ENCODE peak calls at places on chromosome 4, in ten cellular contexts. One of them, this sample, is unnamed.

GRCh38 chr4:139950568-139950967 is 203.4 kb downstream of the MAML3 start:
- DNase-seq in fibroblast of the aortic adventitia: no peak
- DNase-seq in neuronal stem cell: no peak
- DNase-seq in A172: no peak
- DNase-seq in vagina: no peak
- DNase-seq in adrenal gland: no peak
- DNase-seq in posterior cingulate gyrus: no peak
- DNase-seq in RPMI7951: peak; percentile 89
- DNase-seq in AG04450: no peak
- DNase-seq in T-helper 9 cell: no peak
- DNase-seq in this sample: peak; percentile 42

GRCh38 chr4:153488719-153489384 is 22.7 kb downstream of the TMEM131L start:
- DNase-seq in T-helper 9 cell: no peak
- DNase-seq in AG04450: no peak
- DNase-seq in posterior cingulate gyrus: peak; percentile 61
- DNase-seq in fibroblast of the aortic adventitia: no peak
- DNase-seq in RPMI7951: no peak
- DNase-seq in vagina: no peak
- DNase-seq in adrenal gland: no peak
- DNase-seq in A172: no peak
- DNase-seq in neuronal stem cell: no peak
- DNase-seq in this sample: no peak

GRCh38 chr4:35125995-35126712 is 1118.2 kb downstream of the ARAP2 start:
- DNase-seq in neuronal stem cell: no peak
- DNase-seq in adrenal gland: no peak
- DNase-seq in posterior cingulate gyrus: no peak
- DNase-seq in vagina: no peak
- DNase-seq in RPMI7951: no peak
- DNase-seq in T-helper 9 cell: no peak
- DNase-seq in A172: no peak
- DNase-seq in fibroblast of the aortic adventitia: no peak
- DNase-seq in AG04450: no peak
- DNase-seq in this sample: no peak

GRCh38 chr4:26325191-26325590 is 4.4 kb downstream of the RBPJ start:
- DNase-seq in AG04450: no peak
- DNase-seq in T-helper 9 cell: no peak
- DNase-seq in posterior cingulate gyrus: no peak
- DNase-seq in vagina: no peak
- DNase-seq in fibroblast of the aortic adventitia: peak; percentile 67
- DNase-seq in neuronal stem cell: no peak
- DNase-seq in RPMI7951: peak; percentile 54
- DNase-seq in adrenal gland: no peak
- DNase-seq in A172: peak; percentile 34
- DNase-seq in this sample: no peak

GRCh38 chr4:42412251-42412650 is 15.0 kb downstream of the SHISA3 start:
- DNase-seq in A172: peak; percentile 62
- DNase-seq in neuronal stem cell: no peak
- DNase-seq in RPMI7951: peak; percentile 13
- DNase-seq in posterior cingulate gyrus: no peak
- DNase-seq in adrenal gland: no peak
- DNase-seq in T-helper 9 cell: no peak
- DNase-seq in vagina: no peak
- DNase-seq in AG04450: peak; percentile 47
- DNase-seq in fibroblast of the aortic adventitia: peak; percentile 98
- DNase-seq in this sample: peak; percentile 51

GRCh38 chr4:3059090-3059428 is 15.3 kb downstream of the HTT-AS start:
- DNase-seq in RPMI7951: no peak
- DNase-seq in vagina: no peak
- DNase-seq in posterior cingulate gyrus: no peak
- DNase-seq in A172: no peak
- DNase-seq in neuronal stem cell: no peak
- DNase-seq in AG04450: no peak
- DNase-seq in fibroblast of the aortic adventitia: no peak
- DNase-seq in T-helper 9 cell: no peak
- DNase-seq in adrenal gland: peak; percentile 43
- DNase-seq in this sample: no peak

GRCh38 chr4:77076889-77077635 is 1.3 kb upstream of the CCNI start:
- DNase-seq in posterior cingulate gyrus: no peak
- DNase-seq in neuronal stem cell: no peak
- DNase-seq in A172: no peak
- DNase-seq in vagina: no peak
- DNase-seq in T-helper 9 cell: no peak
- DNase-seq in adrenal gland: no peak
- DNase-seq in AG04450: no peak
- DNase-seq in fibroblast of the aortic adventitia: no peak
- DNase-seq in RPMI7951: no peak
- DNase-seq in this sample: no peak

GRCh38 chr4:113979157-113979972 is at the start of gene ARSJ:
- DNase-seq in vagina: no peak
- DNase-seq in A172: peak; percentile 65
- DNase-seq in posterior cingulate gyrus: peak; percentile 32
- DNase-seq in neuronal stem cell: peak; percentile 63
- DNase-seq in RPMI7951: peak; percentile 81
- DNase-seq in fibroblast of the aortic adventitia: peak; percentile 90
- DNase-seq in adrenal gland: peak; percentile 62
- DNase-seq in T-helper 9 cell: no peak
- DNase-seq in AG04450: peak; percentile 65
- DNase-seq in this sample: peak; percentile 81

GRCh38 chr4:68361146-68361589 is 11.3 kb upstream of the YTHDC1 start:
- DNase-seq in AG04450: no peak
- DNase-seq in T-helper 9 cell: no peak
- DNase-seq in neuronal stem cell: no peak
- DNase-seq in posterior cingulate gyrus: no peak
- DNase-seq in fibroblast of the aortic adventitia: peak; percentile 65
- DNase-seq in adrenal gland: no peak
- DNase-seq in RPMI7951: peak; percentile 56
- DNase-seq in vagina: no peak
- DNase-seq in A172: peak; percentile 26
- DNase-seq in this sample: peak; percentile 43

GRCh38 chr4:27088491-27088890 is 227.8 kb downstream of the STIM2 start:
- DNase-seq in posterior cingulate gyrus: no peak
- DNase-seq in vagina: no peak
- DNase-seq in RPMI7951: no peak
- DNase-seq in neuronal stem cell: no peak
- DNase-seq in A172: no peak
- DNase-seq in adrenal gland: no peak
- DNase-seq in T-helper 9 cell: no peak
- DNase-seq in AG04450: no peak
- DNase-seq in fibroblast of the aortic adventitia: no peak
- DNase-seq in this sample: no peak

GRCh38 chr4:168631241-168632151 is 134.6 kb downstream of the PALLD start:
- DNase-seq in posterior cingulate gyrus: peak; percentile 21
- DNase-seq in RPMI7951: peak; percentile 62
- DNase-seq in fibroblast of the aortic adventitia: peak; percentile 56
- DNase-seq in vagina: no peak
- DNase-seq in AG04450: no peak
- DNase-seq in neuronal stem cell: peak; percentile 83
- DNase-seq in A172: no peak
- DNase-seq in adrenal gland: no peak
- DNase-seq in T-helper 9 cell: no peak
- DNase-seq in this sample: peak; percentile 73

This sample was measured in GM03348.